ENCODE peak calls at places on chromosomes 4 and X, in five cellular contexts. U is Peyer's patch, F is uterus, J is HepG2, P is sigmoid colon. V is an unnamed sample.

GRCh38 chrX:150365953-150366911 is 3.1 kb downstream of the MAMLD1 start:
- DNase-seq in F (peak; percentile 54), P (peak; percentile 78), J (no peak), U (no peak), V (peak; percentile 87)

GRCh38 chr4:150078041-150078995 is at the start of gene DCLK2:
- DNase-seq in J (no peak), P (peak; percentile 94), F (peak; percentile 90), U (peak; percentile 66), V (peak; percentile 16)

GRCh38 chr4:48914311-48914710 is 7.7 kb upstream of the OCIAD2 start:
- DNase-seq in F (no peak), J (no peak), P (no peak), U (no peak), V (no peak)

GRCh38 chr4:105147226-105148151 is 813 bp downstream of the TET2 start:
- DNase-seq in J (peak; percentile 24), U (peak; percentile 56), P (peak; percentile 66), F (peak; percentile 19), V (peak; percentile 69)

GRCh38 chrX:21847342-21847741 is 7.9 kb downstream of the MBTPS2 start:
- DNase-seq in F (no peak), J (no peak), P (no peak), U (no peak), V (no peak)

GRCh38 chr4:22072726-22073125 is 124.2 kb upstream of the KCNIP4 start:
- DNase-seq in U (no peak), F (no peak), P (no peak), J (no peak), V (no peak)

GRCh38 chr4:54566608-54567007 is 91.1 kb upstream of the KIT start:
- DNase-seq in U (no peak), F (no peak), P (no peak), J (no peak), V (no peak)

GRCh38 chr4:137896221-137896737 is 345.9 kb downstream of the SLC7A11 start:
- DNase-seq in J (no peak), P (no peak), U (no peak), F (no peak), V (no peak)

GRCh38 chr4:118843237-118843636 is 7.3 kb upstream of the SEC24D start:
- DNase-seq in F (no peak), U (no peak), J (no peak), P (no peak), V (no peak)

DNA sequence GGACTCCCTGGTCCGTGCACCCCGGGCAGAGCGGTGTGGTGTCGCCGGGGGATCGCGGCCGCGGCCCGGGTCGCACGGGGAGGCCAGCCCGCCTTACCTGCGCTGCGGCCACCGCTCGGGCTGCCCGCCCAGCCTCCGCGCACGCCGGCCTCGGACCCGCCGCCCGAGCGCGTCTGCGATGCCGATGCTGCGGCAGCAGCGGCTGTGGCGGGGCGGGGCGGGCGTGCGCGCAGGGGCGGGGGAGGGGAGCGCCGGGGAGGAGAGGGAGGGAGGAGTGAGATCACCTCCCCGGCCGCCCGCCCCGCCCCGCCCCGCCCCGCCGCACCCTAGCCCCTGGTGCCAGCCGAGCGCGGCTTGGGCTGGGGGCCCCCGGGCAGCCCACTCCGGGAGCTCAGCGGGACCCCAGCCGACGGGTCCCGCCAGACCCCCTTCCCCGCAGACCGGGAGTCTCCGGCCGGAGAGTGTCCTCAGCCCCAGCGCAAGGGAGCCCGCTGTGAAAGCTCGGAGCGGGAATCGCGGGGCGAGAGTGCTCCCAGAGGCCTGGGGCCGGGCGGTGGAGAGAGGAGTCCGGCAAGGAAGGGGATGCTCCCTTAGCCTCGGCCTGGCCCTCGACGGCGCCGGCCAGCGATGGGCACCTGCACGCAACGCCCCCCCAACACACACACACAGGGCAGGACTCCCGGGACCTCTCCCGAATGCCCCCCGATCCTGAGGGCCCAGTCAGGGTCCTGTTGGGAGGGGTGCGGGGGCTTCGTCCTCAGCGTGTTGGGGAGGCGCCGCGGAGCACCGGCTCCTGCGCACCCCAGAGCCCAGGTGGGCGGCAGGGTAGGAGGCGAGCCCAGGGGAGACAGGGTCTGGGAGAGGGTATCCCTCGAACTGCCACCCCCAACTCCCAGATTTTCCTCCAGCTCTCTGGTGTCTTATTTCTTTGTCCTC is at the start of gene L1CAM:
- DNase-seq in P (no peak), U (no peak), J (no peak), F (no peak), V (no peak)
- TF ChIP-seq POLR2A in P (no peak), U (no peak), J (no peak), F (no peak), V (no peak)

DNA sequence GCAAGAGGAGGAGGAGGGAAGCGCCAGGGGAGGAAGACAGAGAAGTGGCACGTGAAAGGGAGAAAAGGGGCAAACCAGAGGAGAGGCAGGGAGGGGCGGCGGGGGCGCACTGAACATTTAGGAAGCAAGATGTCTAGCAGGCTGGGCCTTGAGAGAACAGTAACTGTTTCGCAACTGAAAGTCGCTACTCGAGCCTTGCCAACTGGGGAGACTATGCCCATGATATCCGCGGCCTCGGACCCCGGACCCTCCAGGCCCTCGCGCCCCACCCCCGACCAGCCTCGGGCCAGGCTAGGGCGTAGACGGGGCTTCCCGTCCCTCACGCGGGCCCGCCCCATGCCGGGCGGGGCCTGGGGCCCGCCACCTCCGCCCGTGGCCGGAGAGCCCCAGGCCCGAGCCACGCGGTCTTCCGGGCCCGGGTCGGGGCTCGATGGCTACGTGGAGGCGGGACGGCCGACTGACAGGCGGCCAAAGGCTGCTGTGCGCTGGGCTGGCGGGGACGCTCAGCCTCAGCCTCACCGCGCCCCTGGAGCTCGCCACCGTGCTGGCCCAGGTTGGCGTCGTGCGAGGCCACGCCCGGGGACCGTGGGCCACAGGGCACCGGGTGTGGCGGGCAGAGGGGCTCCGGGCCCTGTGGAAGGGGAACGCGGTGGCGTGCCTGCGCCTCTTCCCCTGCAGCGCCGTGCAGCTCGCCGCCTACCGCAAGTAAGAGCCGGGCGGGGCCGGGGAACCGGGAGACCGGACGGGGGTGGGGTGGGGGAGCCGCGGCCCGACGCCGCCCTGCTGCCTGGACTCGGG is at the start of gene SLC25A43:
- DNase-seq in P (peak; percentile 76), U (peak; percentile 73), F (peak; percentile 53), J (no peak), V (peak; percentile 32)
- TF ChIP-seq POLR2A in P (no peak), U (peak; percentile 46), F (peak; percentile 44), J (peak; percentile 58), V (peak; percentile 28)

GRCh38 chrX:1420371-1420770 is 28.5 kb upstream of the SLC25A6 start:
- DNase-seq in U (no peak), J (no peak), P (peak; percentile 57), F (no peak), V (no peak)
- TF ChIP-seq POLR2A in U (no peak), J (no peak), P (no peak), F (no peak), V (peak; percentile 41)

GRCh38 chr4:40682298-40683101 is 52.8 kb upstream of the RBM47 start:
- DNase-seq in P (no peak), F (no peak), J (no peak), U (no peak), V (no peak)
- TF ChIP-seq POLR2A in P (no peak), F (no peak), J (no peak), U (no peak), V (no peak)

GRCh38 chr4:77819409-77819835 is 254 bp upstream of the CNOT6L start:
- DNase-seq in J (no peak), F (no peak), P (no peak), U (no peak), V (no peak)

GRCh38 chr4:77818667-77819408 is at the start of gene CNOT6L:
- DNase-seq in J (no peak), P (peak; percentile 87), F (peak; percentile 74), U (peak; percentile 82), V (peak; percentile 87)

GRCh38 chr4:77818077-77818666 is 996 bp downstream of the CNOT6L start:
- DNase-seq in J (peak; percentile 85), P (peak; percentile 88), F (peak; percentile 62), U (peak; percentile 74), V (peak; percentile 73)

GRCh38 chr4:77815651-77816050 is 3.5 kb downstream of the CNOT6L start:
- DNase-seq in F (no peak), P (no peak), J (no peak), U (no peak), V (no peak)

GRCh38 chr4:77817304-77818076 is 1.7 kb downstream of the CNOT6L start:
- DNase-seq in J (peak; percentile 92), P (no peak), U (no peak), F (no peak), V (peak; percentile 53)
- TF ChIP-seq POLR2A in J (no peak), P (no peak), U (peak; percentile 54), F (no peak), V (no peak)

GRCh38 chr4:26860922-26861433 is 337 bp downstream of the STIM2 start:
- DNase-seq in F (peak; percentile 53), U (peak; percentile 78), J (peak; percentile 10), P (peak; percentile 79), V (peak; percentile 79)

GRCh38 chr4:26859762-26860156 is 882 bp upstream of the STIM2 start:
- DNase-seq in P (no peak), J (no peak), U (no peak), F (no peak), V (peak; percentile 69)

GRCh38 chr4:26862381-26862915 is 1.8 kb downstream of the STIM2 start:
- DNase-seq in F (no peak), J (no peak), P (no peak), U (no peak), V (no peak)

GRCh38 chr4:26860157-26860921 is at the start of gene STIM2:
- DNase-seq in P (peak; percentile 98), J (peak; percentile 93), U (peak; percentile 98), F (peak; percentile 98), V (peak; percentile 99)

GRCh38 chr4:26861434-26862186 is 969 bp downstream of the STIM2 start:
- DNase-seq in F (peak; percentile 58), P (peak; percentile 86), U (peak; percentile 85), J (peak; percentile 44), V (peak; percentile 71)
- TF ChIP-seq POLR2A in F (no peak), P (no peak), U (peak; percentile 54), J (no peak), V (no peak)

GRCh38 chr4:113760852-113761681 is 471 bp downstream of the CAMK2D start:
- DNase-seq in P (peak; percentile 94), U (peak; percentile 85), J (peak; percentile 74), F (peak; percentile 81), V (peak; percentile 81)
- TF ChIP-seq POLR2A in P (peak; percentile 29), U (peak; percentile 56), J (no peak), F (no peak), V (no peak)

GRCh38 chr4:8188743-8189550 is 10.1 kb upstream of the SH3TC1 start:
- DNase-seq in P (no peak), U (no peak), J (no peak), F (no peak), V (no peak)
- TF ChIP-seq POLR2A in P (no peak), U (no peak), J (no peak), F (no peak), V (no peak)

V was measured in erythroblast.